ENCODE peak calls at places on chromosomes 3 and 15, in five cellular contexts. H is IMR-90, G is HCT116, K is ovary, I is A549. T is an unnamed sample.

GRCh38 chr3:27391796-27392195 is 22.6 kb upstream of the NEK10 start:
- DNase-seq in H (peak; percentile 23), G (no peak), K (no peak), I (no peak), T (no peak)

GRCh38 chr3:130081371-130081881 is at the start of gene ALG1L2:
- DNase-seq in H (no peak), G (no peak), K (no peak), I (no peak), T (no peak)

GRCh38 chr3:193942516-193943055 is 193.4 kb upstream of the HES1 start:
- DNase-seq in H (no peak), G (no peak), K (no peak), I (no peak), T (no peak)

GRCh38 chr15:89649716-89650115 is 5.6 kb downstream of the KIF7 start:
- DNase-seq in H (no peak), G (no peak), K (peak; percentile 14), I (no peak), T (peak; percentile 56)

GRCh38 chr15:60576515-60576914 is 97.6 kb upstream of the ICE2 start:
- DNase-seq in H (no peak), G (no peak), K (no peak), I (no peak), T (no peak)

GRCh38 chr3:44596631-44597030 is 11.9 kb downstream of the ZNF660 start:
- DNase-seq in H (peak; percentile 17), G (no peak), K (no peak), I (no peak), T (no peak)

GRCh38 chr15:50906954-50907865 is 1.3 kb upstream of the AP4E1 start:
- DNase-seq in H (peak; percentile 4), G (no peak), K (no peak), I (no peak), T (no peak)

GRCh38 chr3:45105855-45106655 is 40.1 kb downstream of the CDCP1 start:
- DNase-seq in H (peak; percentile 94), G (peak; percentile 73), K (no peak), I (no peak), T (no peak)

GRCh38 chr15:70710714-70711113 is 52.6 kb downstream of the UACA start:
- DNase-seq in H (no peak), G (no peak), K (no peak), I (no peak), T (no peak)

GRCh38 chr3:16150285-16150684 is 24.2 kb upstream of the GALNT15 start:
- DNase-seq in H (no peak), G (no peak), K (no peak), I (no peak), T (no peak)

GRCh38 chr15:68387288-68388143 is 44.4 kb downstream of the ITGA11 start:
- DNase-seq in H (peak; percentile 78), G (no peak), K (peak; percentile 8), I (no peak), T (peak; percentile 33)

GRCh38 chr3:182092662-182093262 is 381.0 kb downstream of the SOX2 start:
- DNase-seq in H (no peak), G (no peak), K (no peak), I (peak; percentile 28), T (no peak)

GRCh38 chr15:46607103-46607502 is 972.3 kb downstream of the SQOR start:
- DNase-seq in H (no peak), G (no peak), K (no peak), I (no peak), T (no peak)

GRCh38 chr3:119731545-119732343 is 28.9 kb downstream of the CFAP91 start:
- DNase-seq in H (peak; percentile 30), G (no peak), K (no peak), I (no peak), T (no peak)

GRCh38 chr15:29921130-29921601 is 98.9 kb upstream of the TJP1 start:
- DNase-seq in H (no peak), G (peak; percentile 59), K (no peak), I (peak; percentile 68), T (no peak)

GRCh38 chr3:129416408-129416807 is 12.0 kb downstream of the EFCAB12 start:
- DNase-seq in H (no peak), G (no peak), K (no peak), I (no peak), T (no peak)

GRCh38 chr3:86594838-86595237 is 396.1 kb downstream of the VGLL3 start:
- DNase-seq in H (no peak), G (no peak), K (no peak), I (no peak), T (no peak)

GRCh38 chr15:41559489-41560177 is 621 bp downstream of the TYRO3 start:
- DNase-seq in H (no peak), G (no peak), K (peak; percentile 58), I (no peak), T (no peak)

GRCh38 chr3:10839167-10839566 is 23.1 kb downstream of the SLC6A11 start:
- DNase-seq in H (no peak), G (no peak), K (no peak), I (no peak), T (no peak)

DNA sequence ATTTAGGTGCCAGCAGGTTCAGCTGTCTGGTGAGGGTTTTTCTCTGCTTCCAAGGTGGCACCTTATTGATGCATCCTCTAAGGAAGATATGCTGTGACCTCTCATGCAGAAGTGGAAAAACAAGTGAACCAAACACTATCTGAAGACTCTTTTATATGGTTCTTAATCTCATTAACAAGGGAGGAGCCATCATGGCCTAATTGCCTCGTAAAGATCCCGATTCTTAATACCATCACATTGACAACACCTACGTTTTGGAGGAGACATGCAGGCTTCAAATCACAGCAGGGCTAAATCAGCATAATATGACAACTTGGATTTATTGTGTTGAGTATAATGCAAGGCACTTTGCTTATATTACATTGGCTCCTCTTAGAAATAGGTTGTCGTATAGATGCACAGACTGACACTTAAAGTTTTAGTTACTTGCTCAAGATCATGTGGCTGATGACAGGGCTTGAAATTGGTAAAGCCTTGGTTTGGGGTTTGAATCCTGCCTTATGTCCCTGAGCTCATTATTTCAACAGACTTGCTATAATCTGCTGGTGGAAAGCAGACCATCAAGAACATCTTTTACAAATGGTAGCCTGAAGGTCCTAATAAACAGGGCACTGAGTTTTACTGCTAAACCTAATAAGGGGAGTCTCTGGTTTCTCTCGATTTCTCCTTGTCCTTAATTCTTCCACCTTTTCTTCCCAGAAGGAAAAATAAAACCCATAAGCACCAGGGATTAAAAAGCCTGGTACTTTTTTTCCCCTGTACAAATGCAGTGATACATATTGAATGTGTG is 88.2 kb downstream of the PTPRG start:
- DNase-seq in H (no peak), G (no peak), K (no peak), I (no peak), T (no peak)
- TF ChIP-seq POLR2A in H (no peak), G (no peak), K (no peak), I (no peak), T (no peak)

DNA sequence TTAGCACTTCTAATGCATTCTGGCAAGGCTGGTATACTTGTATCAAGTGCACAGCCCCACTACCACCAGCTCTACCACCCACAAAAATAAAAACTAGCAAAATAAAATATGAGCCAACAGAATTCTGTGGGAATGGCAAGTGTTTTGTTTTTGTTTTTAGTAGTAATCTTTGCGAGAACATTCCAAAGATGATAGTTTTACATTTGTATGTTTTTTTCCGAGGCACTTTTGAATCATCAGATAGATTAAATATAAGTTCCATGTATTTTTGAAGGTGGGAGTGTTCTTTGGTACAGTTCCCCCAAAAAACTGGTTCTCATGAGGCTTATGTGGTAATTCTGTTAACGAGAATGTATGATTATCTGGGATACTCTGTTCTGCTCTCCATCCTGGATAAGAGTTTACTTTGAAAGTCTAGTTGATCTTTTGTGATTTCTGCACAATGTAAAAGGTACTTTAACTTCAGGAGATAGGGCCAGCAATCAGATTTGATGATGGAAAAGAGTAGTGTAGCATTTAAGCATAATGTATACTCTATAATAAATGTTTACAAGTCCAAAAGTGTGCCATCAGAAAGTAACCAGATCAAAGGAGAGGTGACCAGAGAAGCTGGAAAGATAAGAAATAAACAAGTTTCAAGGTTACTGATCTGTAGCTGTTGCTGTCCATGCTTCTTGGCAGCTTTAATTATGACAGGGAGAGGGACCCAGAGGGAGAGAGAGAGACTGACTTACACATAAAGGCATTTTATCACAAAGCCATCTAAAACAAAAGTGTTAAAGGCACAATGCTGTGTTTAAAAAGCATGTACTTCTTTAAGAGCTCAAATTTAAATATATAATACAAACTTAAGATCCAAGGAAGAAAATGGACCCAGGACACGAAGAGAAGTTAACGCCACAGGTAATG is 130.9 kb downstream of the PGPEP1L start:
- DNase-seq in H (peak; percentile 49), G (no peak), K (no peak), I (no peak), T (no peak)
- TF ChIP-seq POLR2A in H (no peak), G (no peak), K (no peak), I (no peak), T (no peak)

DNA sequence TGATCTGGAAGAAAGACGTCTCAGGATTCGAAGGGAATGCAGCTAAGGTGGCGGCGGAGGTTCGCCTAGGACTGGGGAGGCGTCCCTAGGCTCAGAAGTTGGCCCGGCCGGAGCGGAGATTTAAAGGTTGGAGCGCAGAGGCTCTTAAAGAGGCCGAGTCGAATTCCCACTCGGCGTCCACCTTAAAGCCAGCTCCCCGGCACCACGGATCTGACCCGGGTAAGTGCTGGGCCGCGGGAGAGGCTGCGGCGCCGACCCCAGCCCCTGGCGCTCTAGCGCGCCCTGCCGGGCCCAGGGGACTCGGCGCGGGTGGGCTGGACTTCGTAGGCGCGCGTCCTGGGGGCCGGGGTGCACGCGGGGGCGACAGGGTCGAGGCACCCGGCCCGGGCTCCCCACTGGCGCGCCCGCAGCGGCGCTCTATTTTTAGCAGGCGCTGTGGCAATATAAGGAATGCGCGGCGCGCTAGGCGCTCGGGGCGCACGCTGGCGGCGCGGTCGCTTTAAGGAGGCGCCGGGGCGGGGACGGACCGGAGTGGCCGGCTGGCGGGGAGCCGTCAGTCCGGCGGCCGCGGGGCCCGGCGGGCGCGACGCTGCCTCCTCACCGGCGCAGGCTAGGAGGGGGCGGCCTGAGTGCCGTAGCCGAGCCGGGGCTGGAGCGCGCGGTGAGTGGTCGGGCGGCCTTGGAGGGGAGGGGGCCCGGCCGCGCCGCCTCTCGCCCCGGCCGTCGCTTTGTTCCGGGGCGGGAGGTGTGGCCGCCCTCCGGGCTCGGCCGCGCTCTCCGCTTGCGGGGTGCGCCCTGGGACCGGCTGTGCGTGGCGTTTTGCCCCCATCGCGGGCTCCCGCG is at the start of gene MRAS:
- DNase-seq in H (peak; percentile 73), G (peak; percentile 57), K (peak; percentile 75), I (peak; percentile 60), T (peak; percentile 86)
- TF ChIP-seq POLR2A in H (peak; percentile 79), G (no peak), K (no peak), I (peak; percentile 52), T (no peak)

GRCh38 chr15:61907753-61908086 is 152.5 kb downstream of the VPS13C start:
- DNase-seq in H (no peak), G (no peak), K (no peak), I (no peak), T (no peak)
- TF ChIP-seq POLR2A in H (no peak), G (no peak), K (no peak), I (no peak), T (no peak)

GRCh38 chr3:47487265-47487664 is 11.5 kb upstream of the SCAP start:
- DNase-seq in H (no peak), G (no peak), K (no peak), I (no peak), T (no peak)
- TF ChIP-seq POLR2A in H (no peak), G (no peak), K (no peak), I (no peak), T (no peak)

GRCh38 chr15:65421360-65422215 is 1.2 kb downstream of the IGDCC4 start:
- DNase-seq in H (peak; percentile 73), G (no peak), K (peak; percentile 75), I (no peak), T (peak; percentile 79)
- TF ChIP-seq POLR2A in H (no peak), G (no peak), K (no peak), I (no peak), T (no peak)